ENCODE peak calls at places on chromosomes 16 and 17, in four cellular contexts. Y is mesendoderm, U is neuronal stem cell, D is IMR-90. O is an unnamed sample.

GRCh38 chr17:17241656-17242055 is 4.7 kb upstream of the FLCN start:
- DNase-seq in D (no peak), Y (no peak), U (no peak), O (no peak)

GRCh38 chr17:70848785-70849184 is 679.5 kb downstream of the KCNJ2 start:
- DNase-seq in U (no peak), Y (no peak), D (peak), O (no peak)

GRCh38 chr17:76458580-76459490 is 5.9 kb upstream of the UBE2O start:
- DNase-seq in Y (peak), D (peak), U (no peak), O (peak)

GRCh38 chr17:62188713-62189112 is 123.6 kb upstream of the MED13 start:
- DNase-seq in D (peak), Y (no peak), U (no peak), O (no peak)

GRCh38 chr17:44363613-44364159 is at the start of gene FAM171A2:
- DNase-seq in U (peak), D (peak), Y (peak), O (peak)

GRCh38 chr17:61065263-61065773 is 334.3 kb upstream of the TBX2 start:
- DNase-seq in U (no peak), Y (peak), D (peak), O (no peak)

GRCh38 chr16:83901101-83901500 is 2.2 kb downstream of the MLYCD start:
- DNase-seq in D (no peak), Y (no peak), U (no peak), O (no peak)

GRCh38 chr16:24871891-24872290 is 26.1 kb downstream of the SLC5A11 start:
- DNase-seq in D (no peak), Y (no peak), U (no peak), O (no peak)

GRCh38 chr17:48626470-48627241 is 498 bp upstream of the HOXB9 start:
- DNase-seq in D (peak), U (no peak), Y (no peak), O (peak)

GRCh38 chr17:17919169-17920107 is 52.8 kb downstream of the TOM1L2 start:
- DNase-seq in D (peak), Y (peak), U (peak), O (peak)

GRCh38 chr17:60393840-60394529 is 2.1 kb upstream of the USP32 start:
- DNase-seq in U (no peak), Y (no peak), D (no peak), O (no peak)

GRCh38 chr16:15545544-15545943 is 97.4 kb downstream of the MARF1 start:
- DNase-seq in Y (no peak), U (no peak), D (no peak), O (no peak)

GRCh38 chr17:57603541-57603940 is 141.6 kb downstream of the CCDC182 start:
- DNase-seq in U (no peak), D (no peak), Y (no peak), O (no peak)

GRCh38 chr16:70523013-70523620 is at the start of gene COG4:
- DNase-seq in U (peak), Y (peak), D (peak), O (peak)

GRCh38 chr17:50331085-50331791 is 14.7 kb upstream of the XYLT2 start:
- DNase-seq in Y (no peak), D (peak), U (no peak), O (no peak)

GRCh38 chr17:34451313-34451712 is 88.3 kb upstream of the CCL1 start:
- DNase-seq in D (peak), U (no peak), Y (no peak), O (no peak)

GRCh38 chr17:45573915-45574314 is 83.4 kb upstream of the PLEKHM1 start:
- DNase-seq in D (peak), Y (no peak), U (no peak), O (no peak)

GRCh38 chr16:1123525-1124230 is 27.6 kb upstream of the C1QTNF8 start:
- DNase-seq in U (no peak), D (no peak), Y (no peak), O (no peak)

GRCh38 chr16:1121009-1121408 is 25.0 kb upstream of the C1QTNF8 start:
- DNase-seq in U (no peak), D (no peak), Y (no peak), O (no peak)

GRCh38 chr16:1122031-1122765 is 26.2 kb upstream of the C1QTNF8 start:
- DNase-seq in U (no peak), Y (no peak), D (no peak), O (no peak)

GRCh38 chr16:1119766-1120611 is 23.9 kb upstream of the C1QTNF8 start:
- DNase-seq in D (no peak), Y (no peak), U (no peak), O (no peak)

DNA sequence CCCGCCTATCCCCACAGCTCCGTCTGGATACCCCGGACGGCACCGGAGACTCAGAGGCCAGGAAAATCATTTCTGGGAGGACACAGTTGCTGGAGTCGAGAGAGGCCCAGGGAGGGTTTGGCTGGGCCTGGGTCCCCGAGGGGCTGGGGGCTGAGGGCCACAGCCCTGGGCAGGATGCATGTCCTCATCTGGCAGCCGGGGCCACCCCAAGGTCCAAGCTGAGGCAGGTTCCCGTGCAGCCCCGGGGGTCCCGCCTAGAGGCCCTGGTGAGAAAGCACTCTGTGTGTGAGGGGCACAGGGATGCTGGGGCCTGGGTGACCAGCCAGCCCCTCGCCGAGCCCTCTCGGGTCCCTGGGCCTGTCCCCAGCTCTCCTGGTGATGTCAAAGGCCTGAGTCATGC is 25.6 kb upstream of the C1QTNF8 start:
- DNase-seq in U (no peak), D (no peak), Y (no peak), O (no peak)
- H4K8ac ChIP-seq in U (no peak), D (no peak), Y (no peak), O (no peak)

GRCh38 chr17:2595200-2595599 is 1.7 kb downstream of the PAFAH1B1 start:
- DNase-seq in Y (no peak), D (no peak), U (no peak), O (no peak)
- H4K8ac ChIP-seq in Y (no peak), D (no peak), U (no peak), O (no peak)

DNA sequence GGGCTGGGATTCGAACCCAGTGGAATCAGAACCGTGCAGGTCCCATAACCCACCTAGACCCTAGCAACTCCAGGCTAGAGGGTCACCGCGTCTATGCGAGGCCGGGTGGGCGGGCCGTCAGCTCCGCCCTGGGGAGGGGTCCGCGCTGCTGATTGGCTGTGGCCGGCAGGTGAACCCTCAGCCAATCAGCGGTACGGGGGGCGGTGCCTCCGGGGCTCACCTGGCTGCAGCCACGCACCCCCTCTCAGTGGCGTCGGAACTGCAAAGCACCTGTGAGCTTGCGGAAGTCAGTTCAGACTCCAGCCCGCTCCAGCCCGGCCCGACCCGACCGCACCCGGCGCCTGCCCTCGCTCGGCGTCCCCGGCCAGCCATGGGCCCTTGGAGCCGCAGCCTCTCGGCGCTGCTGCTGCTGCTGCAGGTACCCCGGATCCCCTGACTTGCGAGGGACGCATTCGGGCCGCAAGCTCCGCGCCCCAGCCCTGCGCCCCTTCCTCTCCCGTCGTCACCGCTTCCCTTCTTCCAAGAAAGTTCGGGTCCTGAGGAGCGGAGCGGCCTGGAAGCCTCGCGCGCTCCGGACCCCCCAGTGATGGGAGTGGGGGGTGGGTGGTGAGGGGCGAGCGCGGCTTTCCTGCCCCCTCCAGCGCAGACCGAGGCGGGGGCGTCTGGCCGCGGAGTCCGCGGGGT is at the start of gene CDH1:
- DNase-seq in Y (peak), D (no peak), U (no peak), O (peak)
- H4K8ac ChIP-seq in Y (no peak), D (no peak), U (peak), O (no peak)

GRCh38 chr16:81514568-81515258 is 70.1 kb downstream of the CMIP start:
- DNase-seq in D (no peak), U (no peak), Y (no peak), O (no peak)
- H4K8ac ChIP-seq in D (no peak), U (no peak), Y (no peak), O (no peak)

GRCh38 chr16:86509759-86510464 is 415 bp upstream of the FOXF1 start:
- DNase-seq in Y (peak), U (peak), D (peak), O (peak)
- H4K8ac ChIP-seq in Y (no peak), U (no peak), D (peak), O (no peak)

GRCh38 chr17:4587803-4588202 is 3.5 kb downstream of the SMTNL2 start:
- DNase-seq in Y (peak), D (no peak), U (no peak), O (no peak)

GRCh38 chr17:4587195-4587594 is 2.9 kb downstream of the SMTNL2 start:
- DNase-seq in Y (no peak), U (no peak), D (no peak), O (no peak)

GRCh38 chr17:4588862-4589625 is 4.7 kb downstream of the SMTNL2 start:
- DNase-seq in Y (no peak), D (no peak), U (no peak), O (no peak)

GRCh38 chr17:4586043-4586442 is 1.7 kb downstream of the SMTNL2 start:
- DNase-seq in U (no peak), D (no peak), Y (no peak), O (no peak)

DNA sequence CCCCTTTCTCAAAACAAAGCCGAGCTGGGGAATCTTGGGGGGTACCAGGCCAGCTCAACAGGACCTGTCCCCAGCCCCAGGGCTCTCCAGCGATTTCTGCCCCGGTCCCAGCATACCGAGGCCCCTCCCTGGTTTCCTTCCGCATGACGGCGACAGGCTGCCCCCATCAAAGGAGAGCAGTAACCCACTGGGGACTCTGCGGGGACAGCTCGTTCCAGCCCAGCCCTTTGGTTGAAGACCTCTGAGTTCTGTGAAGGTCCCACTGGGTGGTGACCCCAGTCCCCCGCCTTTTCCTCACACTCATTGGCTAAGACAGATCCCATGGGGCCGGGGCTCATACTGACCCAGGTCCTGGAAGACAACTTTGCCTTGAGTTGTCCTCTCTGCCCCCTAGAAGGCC is 4.1 kb downstream of the SMTNL2 start:
- DNase-seq in D (no peak), Y (no peak), U (no peak), O (no peak)
- H4K8ac ChIP-seq in D (no peak), Y (no peak), U (no peak), O (no peak)

O was measured in H9.